ENCODE peak calls at places on chromosomes 3 and 15, in four cellular contexts. One of them, this sample, is unnamed.

GRCh38 chr3:49638445-49638844 is 35.7 kb upstream of the APEH start:
- DNase-seq in A549: peak
- DNase-seq in HuH-7: no peak
- DNase-seq in naive thymus-derived CD8-positive, alpha-beta T cell: no peak
- DNase-seq in this sample: peak

GRCh38 chr15:101765772-101766456 is 37.4 kb upstream of the OR4F6 start:
- DNase-seq in naive thymus-derived CD8-positive, alpha-beta T cell: no peak
- DNase-seq in A549: no peak
- DNase-seq in HuH-7: no peak
- DNase-seq in this sample: no peak

GRCh38 chr3:138455801-138456716 is 21.6 kb downstream of the ESYT3 start:
- DNase-seq in A549: no peak
- DNase-seq in HuH-7: no peak
- DNase-seq in naive thymus-derived CD8-positive, alpha-beta T cell: no peak
- DNase-seq in this sample: no peak

GRCh38 chr15:70690491-70691281 is 72.7 kb downstream of the UACA start:
- DNase-seq in HuH-7: no peak
- DNase-seq in naive thymus-derived CD8-positive, alpha-beta T cell: no peak
- DNase-seq in A549: peak
- DNase-seq in this sample: peak

GRCh38 chr3:102053375-102053989 is 204.2 kb downstream of the NFKBIZ start:
- DNase-seq in HuH-7: no peak
- DNase-seq in A549: peak
- DNase-seq in naive thymus-derived CD8-positive, alpha-beta T cell: no peak
- DNase-seq in this sample: peak

GRCh38 chr15:100783760-100784492 is 95.7 kb upstream of the ALDH1A3 start:
- DNase-seq in A549: no peak
- DNase-seq in HuH-7: no peak
- DNase-seq in naive thymus-derived CD8-positive, alpha-beta T cell: no peak
- DNase-seq in this sample: no peak

GRCh38 chr3:46665763-46666470 is 27.6 kb downstream of the ALS2CL start:
- DNase-seq in HuH-7: no peak
- DNase-seq in A549: no peak
- DNase-seq in naive thymus-derived CD8-positive, alpha-beta T cell: no peak
- DNase-seq in this sample: no peak

GRCh38 chr15:68821898-68822380 is 1.2 kb upstream of the ANP32A start:
- DNase-seq in naive thymus-derived CD8-positive, alpha-beta T cell: no peak
- DNase-seq in HuH-7: peak
- DNase-seq in A549: peak
- DNase-seq in this sample: peak

GRCh38 chr3:113314923-113315322 is 103.6 kb downstream of the BOC start:
- DNase-seq in A549: no peak
- DNase-seq in naive thymus-derived CD8-positive, alpha-beta T cell: no peak
- DNase-seq in HuH-7: no peak
- DNase-seq in this sample: no peak

GRCh38 chr3:110101361-110101760 is 764.0 kb upstream of the DPPA4 start:
- DNase-seq in A549: no peak
- DNase-seq in HuH-7: no peak
- DNase-seq in naive thymus-derived CD8-positive, alpha-beta T cell: no peak
- DNase-seq in this sample: no peak

GRCh38 chr3:193782747-193783146 is 189.7 kb downstream of the OPA1 start:
- DNase-seq in HuH-7: no peak
- DNase-seq in naive thymus-derived CD8-positive, alpha-beta T cell: no peak
- DNase-seq in A549: no peak
- DNase-seq in this sample: no peak

GRCh38 chr3:37741644-37742043 is 120.0 kb upstream of the CTDSPL start:
- DNase-seq in A549: peak
- DNase-seq in naive thymus-derived CD8-positive, alpha-beta T cell: no peak
- DNase-seq in HuH-7: peak
- DNase-seq in this sample: no peak

GRCh38 chr3:123652346-123652984 is 67.6 kb upstream of the HACD2 start:
- DNase-seq in naive thymus-derived CD8-positive, alpha-beta T cell: no peak
- DNase-seq in HuH-7: peak
- DNase-seq in A549: peak
- DNase-seq in this sample: peak